ENCODE peak calls at places on chromosomes 4 and X, in four cellular contexts. R is fibroblast of lung, N is neuronal stem cell, X is MM.1S. A is an unnamed sample. For H3K4me1 and H3K9me3, the result is how much of the 10 kb centered on the place peaks cover.

GRCh38 chrX:31819455-31819854 is 747.6 kb upstream of the FTHL17 start:
- DNase-seq in R (no peak), N (no peak), X (no peak), A (no peak)

GRCh38 chr4:7236847-7237246 is 44.5 kb downstream of the SORCS2 start:
- DNase-seq in R (peak), N (no peak), X (no peak), A (peak)

GRCh38 chr4:148442830-148443549 is 776 bp upstream of the NR3C2 start:
- DNase-seq in R (peak), N (no peak), X (no peak), A (peak)

GRCh38 chr4:88985088-88985779 is 71.8 kb downstream of the FAM13A start:
- DNase-seq in R (peak), N (no peak), X (no peak), A (peak)

GRCh38 chr4:153345011-153345981 is 808 bp downstream of the MND1 start:
- DNase-seq in R (peak), N (peak), X (peak), A (peak)

GRCh38 chrX:39688576-39689373 is 409.0 kb downstream of the BCOR start:
- DNase-seq in R (peak), N (peak), X (peak), A (peak)

GRCh38 chrX:102077426-102077825 is 48.1 kb upstream of the TCEAL2 start:
- DNase-seq in R (no peak), N (no peak), X (no peak), A (no peak)

GRCh38 chrX:14027511-14028019 is 2.1 kb downstream of the GEMIN8 start:
- DNase-seq in R (peak), N (no peak), X (no peak), A (peak)

GRCh38 chr4:82833696-82834313 is 35.2 kb upstream of the SCD5 start:
- DNase-seq in R (peak), N (no peak), X (no peak), A (peak)

GRCh38 chr4:157389751-157390150 is 169.2 kb downstream of the GRIA2 start:
- DNase-seq in R (no peak), N (no peak), X (no peak), A (no peak)

GRCh38 chr4:173485164-173485563 is 44.9 kb downstream of the HAND2 start:
- DNase-seq in R (no peak), N (no peak), X (no peak), A (no peak)

GRCh38 chrX:65985922-65986588 is 53.8 kb downstream of the VSIG4 start:
- DNase-seq in R (peak), N (peak), X (peak), A (peak)

GRCh38 chrX:14228611-14229010 is 198.9 kb upstream of the GEMIN8 start:
- DNase-seq in R (no peak), N (no peak), X (no peak), A (no peak)

GRCh38 chrX:139759637-139760036 is 51.7 kb upstream of the MCF2 start:
- DNase-seq in R (peak), N (peak), X (peak), A (peak)

GRCh38 chr4:59597536-59598232 is 1602.4 kb upstream of the ADGRL3 start:
- DNase-seq in R (no peak), N (no peak), X (no peak), A (no peak)

GRCh38 chr4:87614292-87614890 is 6.1 kb downstream of the DSPP start:
- DNase-seq in R (no peak), N (no peak), X (no peak), A (no peak)

GRCh38 chrX:74537011-74537390 is 77.4 kb downstream of the RLIM start:
- DNase-seq in R (peak), N (no peak), X (no peak), A (no peak)

GRCh38 chr4:90357117-90357710 is 230.0 kb downstream of the CCSER1 start:
- DNase-seq in R (peak), N (peak), X (peak), A (peak)

GRCh38 chr4:144645102-144645469 is 870 bp upstream of the HHIP start:
- DNase-seq in R (no peak), N (no peak), X (no peak), A (peak)

GRCh38 chr4:173347467-173347866 is 13.3 kb upstream of the HMGB2 start:
- DNase-seq in R (no peak), N (no peak), X (no peak), A (no peak)

GRCh38 chrX:15929231-15929630 is 74.6 kb upstream of the AP1S2 start:
- DNase-seq in R (no peak), N (no peak), X (no peak), A (no peak)

GRCh38 chrX:135688137-135688536 is 25.3 kb upstream of the CT45A1 start:
- DNase-seq in R (no peak), N (no peak), X (no peak), A (peak)

GRCh38 chrX:154123241-154124219 is 20.5 kb upstream of the OPN1LW start:
- DNase-seq in R (no peak), N (no peak), X (peak), A (no peak)

GRCh38 chrX:65634732-65635131 is 32.7 kb upstream of the MSN start:
- DNase-seq in R (no peak), N (no peak), X (no peak), A (no peak)

GRCh38 chrX:53253293-53254020 is 27.9 kb downstream of the IQSEC2 start:
- DNase-seq in R (peak), N (no peak), X (no peak), A (no peak)
- H3K9ac ChIP-seq in R (no peak), N (no peak), X (no peak), A (no peak)

DNA sequence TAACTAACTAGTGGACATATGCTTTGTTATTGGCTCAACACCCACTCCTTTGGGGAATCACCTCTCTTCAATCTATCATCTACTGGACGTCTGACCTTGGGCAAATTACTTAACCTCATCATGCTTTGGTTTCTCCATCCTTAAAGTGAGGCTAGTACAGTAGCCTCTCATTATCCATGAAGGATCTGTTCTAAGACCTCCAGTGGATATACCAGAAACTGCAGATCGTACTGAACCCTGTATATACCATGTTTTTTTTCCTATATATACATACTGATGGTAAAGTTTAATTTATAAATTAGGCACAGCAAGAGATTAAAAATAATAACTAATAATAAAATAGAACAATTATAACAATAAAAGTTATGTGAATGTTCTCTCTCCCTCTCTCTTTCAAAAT is 56.2 kb downstream of the HMGB3 start:
- DNase-seq in R (no peak), N (no peak), X (no peak), A (no peak)
- H3K4me1 ChIP-seq in R (under half), N (under half), X (under half), A (under half)

DNA sequence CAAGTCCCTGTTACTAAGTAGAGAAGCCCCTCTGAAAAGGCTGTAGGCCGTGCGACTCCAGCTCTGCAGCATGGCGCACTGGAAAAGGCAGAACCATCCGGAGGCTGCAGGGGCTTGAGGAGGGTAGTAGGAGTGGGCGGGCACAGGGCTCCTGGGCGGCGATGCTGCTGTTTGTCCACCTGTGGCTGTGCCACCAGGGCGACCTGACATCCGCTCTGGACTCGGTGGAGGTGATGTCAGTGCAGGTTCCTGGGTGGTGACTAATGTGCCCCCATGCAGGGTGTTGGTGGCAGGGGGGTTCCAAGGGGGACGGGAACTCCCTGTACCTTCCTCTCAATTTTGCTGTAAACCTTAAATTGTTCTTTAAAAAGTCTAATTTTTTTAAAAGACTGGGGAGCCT is 58.3 kb downstream of the PCGF3 start:
- DNase-seq in R (no peak), N (no peak), X (no peak), A (no peak)
- H3K9me3 ChIP-seq in R (under half), N (half or more), X (under half), A (under half)

GRCh38 chrX:46710425-46710824 is 48.5 kb downstream of the SLC9A7 start:
- DNase-seq in R (no peak), N (no peak), X (no peak), A (no peak)
- H3K9ac ChIP-seq in R (no peak), N (no peak), X (no peak), A (no peak)

GRCh38 chr4:158782539-158783360 is 13.9 kb downstream of the FNIP2 start:
- DNase-seq in R (no peak), N (no peak), X (no peak), A (no peak)

GRCh38 chr4:158778065-158778711 is 9.4 kb downstream of the FNIP2 start:
- DNase-seq in R (no peak), N (no peak), X (peak), A (no peak)

GRCh38 chr4:158778712-158779111 is 9.9 kb downstream of the FNIP2 start:
- DNase-seq in R (no peak), N (no peak), X (no peak), A (no peak)

GRCh38 chr4:158783775-158784174 is 14.9 kb downstream of the FNIP2 start:
- DNase-seq in R (peak), N (no peak), X (no peak), A (no peak)

DNA sequence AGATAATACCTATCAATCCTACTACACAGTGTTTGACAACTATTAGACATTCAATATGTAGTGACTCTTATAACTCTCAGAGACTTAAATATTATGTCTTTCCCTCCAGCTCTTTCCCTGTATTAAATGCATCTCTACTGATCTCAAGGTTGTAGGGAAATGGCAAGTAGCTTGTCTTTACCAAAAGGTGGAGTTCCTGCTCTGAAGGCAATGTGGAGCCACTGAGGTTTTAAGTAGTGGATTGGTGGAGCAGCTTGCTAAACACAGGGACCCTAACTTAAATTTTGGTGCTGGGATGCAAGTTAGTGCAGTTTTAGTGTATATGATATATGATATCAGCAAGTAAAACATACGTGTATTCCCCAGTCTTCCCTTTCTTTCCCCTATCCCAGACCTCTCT is 13.1 kb downstream of the FNIP2 start:
- DNase-seq in R (no peak), N (no peak), X (no peak), A (no peak)
- H3K4me1 ChIP-seq in R (under half), N (under half), X (under half), A (half or more)

GRCh38 chr4:121534187-121534586 is 153.4 kb upstream of the QRFPR start:
- DNase-seq in R (no peak), N (no peak), X (no peak), A (no peak)
- H3K9me3 ChIP-seq in R (under half), N (under half), X (under half), A (under half)

DNA sequence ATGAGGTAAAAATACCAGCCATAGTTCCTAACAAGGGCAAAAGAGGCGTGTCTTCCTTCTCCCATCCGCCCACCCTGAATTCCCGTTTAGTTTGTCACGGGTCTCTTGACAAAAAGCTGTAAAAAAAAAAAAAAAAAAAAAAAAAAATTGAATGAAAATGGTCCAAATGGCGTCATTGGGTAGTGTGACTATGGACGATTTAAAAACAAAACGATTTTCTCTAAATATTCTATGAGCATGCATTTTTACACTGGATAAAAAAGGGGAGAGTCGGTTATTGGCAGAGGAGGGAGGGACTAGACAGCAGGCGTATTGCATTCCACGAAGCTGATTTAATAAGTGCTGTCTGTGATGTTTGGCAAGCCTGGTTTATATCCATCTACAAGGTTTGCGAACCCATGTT is at the start of gene FAM133A:
- DNase-seq in R (peak), N (no peak), X (peak), A (peak)
- H3K9ac ChIP-seq in R (peak), N (peak), X (peak), A (peak)

GRCh38 chr4:77156533-77156911 is 485 bp upstream of the CCNG2 start:
- DNase-seq in R (peak), N (peak), X (peak), A (peak)

GRCh38 chr4:77154761-77155499 is 2.1 kb upstream of the CCNG2 start:
- DNase-seq in R (no peak), N (no peak), X (peak), A (no peak)

GRCh38 chr4:77154074-77154473 is 2.9 kb upstream of the CCNG2 start:
- DNase-seq in R (no peak), N (no peak), X (peak), A (no peak)

GRCh38 chr4:77156912-77157858 is at the start of gene CCNG2:
- DNase-seq in R (peak), N (no peak), X (peak), A (peak)

GRCh38 chr4:77155631-77156345 is 1.2 kb upstream of the CCNG2 start:
- DNase-seq in R (no peak), N (no peak), X (peak), A (no peak)
- H3K4me1 ChIP-seq in R (under half), N (under half), X (under half), A (under half)

GRCh38 chr4:161803171-161803570 is 360.6 kb downstream of the FSTL5 start:
- DNase-seq in R (no peak), N (no peak), X (no peak), A (no peak)
- H3K9me3 ChIP-seq in R (under half), N (under half), X (under half), A (under half)

GRCh38 chr4:40856836-40857362 is 107.1 kb downstream of the NSUN7 start:
- DNase-seq in R (peak), N (peak), X (peak), A (peak)
- H3K9ac ChIP-seq in R (no peak), N (peak), X (peak), A (no peak)

A was measured in adipocyte.